ENCODE peak calls at places on chromosomes 12 and 14, in ten cellular contexts. J, M, K, G, I, B, X, L, Y and T are unnamed samples.

GRCh38 chr14:99645545-99646505 is 896 bp downstream of the HHIPL1 start:
- DNase-seq in J (no peak), M (no peak), K (no peak), G (no peak), I (no peak), B (no peak), X (no peak), L (no peak), Y (no peak), T (no peak)

GRCh38 chr14:55052259-55052930 is 948 bp downstream of the MAPK1IP1L start:
- DNase-seq in J (no peak), M (peak; percentile 39), K (peak; percentile 54), G (no peak), I (no peak), B (peak; percentile 31), X (no peak), L (no peak), Y (no peak), T (no peak)

GRCh38 chr14:104092931-104093365 is 7.4 kb downstream of the ASPG start:
- DNase-seq in J (no peak), M (no peak), K (no peak), G (no peak), I (no peak), B (no peak), X (peak; percentile 8), L (peak; percentile 71), Y (no peak), T (no peak)

GRCh38 chr12:65858831-65859230 is 34.5 kb downstream of the HMGA2 start:
- DNase-seq in J (no peak), M (no peak), K (peak; percentile 47), G (no peak), I (no peak), B (peak; percentile 72), X (no peak), L (no peak), Y (no peak), T (no peak)

GRCh38 chr14:32564591-32564990 is 235.5 kb downstream of the AKAP6 start:
- DNase-seq in J (no peak), M (no peak), K (peak; percentile 59), G (no peak), I (no peak), B (peak; percentile 8), X (no peak), L (no peak), Y (no peak), T (no peak)

GRCh38 chr12:9731797-9732196 is 1.1 kb downstream of the CLECL1 start:
- DNase-seq in J (no peak), M (no peak), K (no peak), G (no peak), I (no peak), B (no peak), X (no peak), L (no peak), Y (no peak), T (no peak)

GRCh38 chr12:93058280-93058679 is 129.2 kb upstream of the EEA1 start:
- DNase-seq in J (no peak), M (no peak), K (no peak), G (no peak), I (no peak), B (no peak), X (no peak), L (no peak), Y (no peak), T (no peak)

GRCh38 chr12:81257952-81258551 is 180.2 kb downstream of the ACSS3 start:
- DNase-seq in J (no peak), M (peak; percentile 81), K (peak; percentile 67), G (no peak), I (no peak), B (peak; percentile 47), X (no peak), L (no peak), Y (peak; percentile 10), T (no peak)

GRCh38 chr12:75658826-75659823 is 147.7 kb upstream of the KRR1 start:
- DNase-seq in J (no peak), M (no peak), K (peak; percentile 80), G (no peak), I (no peak), B (peak; percentile 86), X (no peak), L (no peak), Y (no peak), T (no peak)

GRCh38 chr12:75661927-75662326 is 150.5 kb upstream of the KRR1 start:
- DNase-seq in J (no peak), M (no peak), K (peak; percentile 56), G (no peak), I (no peak), B (peak; percentile 69), X (no peak), L (no peak), Y (no peak), T (no peak)

GRCh38 chr12:75660805-75661404 is 149.5 kb upstream of the KRR1 start:
- DNase-seq in J (no peak), M (no peak), K (no peak), G (no peak), I (no peak), B (peak; percentile 90), X (no peak), L (no peak), Y (no peak), T (no peak)

GRCh38 chr12:75658286-75658685 is 146.9 kb upstream of the KRR1 start:
- DNase-seq in J (no peak), M (no peak), K (no peak), G (no peak), I (no peak), B (no peak), X (no peak), L (no peak), Y (no peak), T (no peak)

GRCh38 chr12:75660107-75660530 is 148.7 kb upstream of the KRR1 start:
- DNase-seq in J (no peak), M (no peak), K (no peak), G (no peak), I (no peak), B (peak; percentile 90), X (no peak), L (no peak), Y (no peak), T (no peak)
- H3K4me1 ChIP-seq in J (no peaks in the 10 kb centered on the region), M (no peaks in the 10 kb centered on the region), K (no peaks in the 10 kb centered on the region), G (no peaks in the 10 kb centered on the region), I (no peaks in the 10 kb centered on the region), B (peaks cover 26% of the 10 kb centered on the region), X (no peaks in the 10 kb centered on the region), L (no peaks in the 10 kb centered on the region), Y (no peaks in the 10 kb centered on the region), T (peaks cover 9% of the 10 kb centered on the region)

DNA sequence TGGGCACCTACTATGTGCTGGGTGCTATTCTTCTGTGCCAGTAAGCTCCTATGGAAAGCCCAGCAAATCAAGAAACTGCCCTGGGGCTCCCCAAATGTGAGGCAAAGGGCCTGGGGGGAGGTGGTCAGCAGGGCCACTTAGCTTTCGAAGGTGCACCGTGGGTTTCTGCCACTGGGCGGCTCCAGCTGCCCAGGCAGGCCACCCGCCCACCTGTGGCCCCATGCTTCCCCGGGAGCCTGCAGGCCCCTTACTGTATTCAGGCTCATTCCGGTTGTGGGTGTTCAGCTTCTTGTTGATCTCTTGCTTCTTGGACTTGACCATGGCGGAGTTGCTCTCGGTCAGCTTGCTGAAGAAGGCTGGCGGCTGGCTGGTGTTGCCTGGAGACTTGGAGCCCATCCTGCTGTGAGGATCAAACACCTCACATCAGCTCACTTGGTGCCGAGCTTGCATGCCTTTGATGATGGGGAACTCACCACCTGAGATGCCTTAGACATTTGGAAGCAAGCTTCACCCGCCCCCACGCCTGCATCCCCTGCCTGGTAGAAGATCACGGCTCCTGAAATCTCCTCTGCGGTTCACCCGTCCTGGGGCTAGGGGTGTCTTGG is 37.3 kb downstream of the RFLNA start:
- DNase-seq in J (no peak), M (peak; percentile 64), K (no peak), G (no peak), I (no peak), B (no peak), X (no peak), L (no peak), Y (no peak), T (no peak)
- TF ChIP-seq CTCF in J (no peak), M (peak; percentile 42), K (peak; percentile 33), G (peak; percentile 12), I (no peak), B (peak; percentile 19), X (peak; percentile 27), L (no peak), Y (no peak), T (no peak)

DNA sequence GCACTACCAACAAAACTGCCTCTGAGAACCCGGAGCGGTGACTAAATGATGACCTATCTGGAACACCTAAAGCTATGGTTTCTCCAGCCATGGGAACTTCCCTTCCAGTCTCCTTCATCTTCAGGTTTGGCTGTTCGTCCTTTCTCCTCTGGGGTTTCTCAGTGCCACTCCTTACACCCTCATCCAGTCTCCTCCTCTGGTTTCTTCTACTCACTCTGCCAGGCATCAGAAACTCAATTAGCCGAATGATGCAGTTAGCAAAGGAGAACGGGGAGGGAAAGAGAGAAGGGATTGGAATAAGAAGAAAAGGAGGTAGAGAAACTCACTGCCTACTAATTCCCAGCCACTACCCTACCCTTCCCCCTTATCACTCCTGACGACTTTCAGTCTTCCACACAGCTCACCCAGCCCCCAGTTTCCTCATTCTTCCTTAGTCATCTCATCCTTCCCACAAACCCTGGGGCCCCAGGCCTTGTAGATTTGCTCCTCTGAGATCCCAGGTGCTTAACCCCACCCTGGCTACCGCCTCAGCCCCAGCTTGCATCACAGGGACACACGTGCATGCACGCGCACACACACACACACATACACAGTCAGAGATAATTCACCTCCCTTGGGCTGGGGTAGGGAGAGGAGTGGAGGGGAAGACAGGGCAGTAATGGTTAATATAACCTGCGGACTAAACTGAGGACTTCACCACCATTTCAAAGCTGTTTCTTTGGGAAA is 13.0 kb downstream of the FGD6 start:
- DNase-seq in J (no peak), M (peak; percentile 79), K (peak; percentile 91), G (no peak), I (no peak), B (peak; percentile 95), X (no peak), L (peak; percentile 84), Y (peak; percentile 38), T (no peak)
- H3K4me1 ChIP-seq in J (no peaks in the 10 kb centered on the region), M (peaks cover 94% of the 10 kb centered on the region), K (peaks cover 55% of the 10 kb centered on the region), G (peaks cover 10% of the 10 kb centered on the region), I (no peaks in the 10 kb centered on the region), B (peaks cover 24% of the 10 kb centered on the region), X (peaks cover 62% of the 10 kb centered on the region), L (peaks cover 15% of the 10 kb centered on the region), Y (peaks cover 20% of the 10 kb centered on the region), T (peaks cover 55% of the 10 kb centered on the region)

GRCh38 chr12:51265024-51265423 is 5.2 kb downstream of the SMAGP start:
- DNase-seq in J (no peak), M (no peak), K (no peak), G (no peak), I (no peak), B (no peak), X (no peak), L (no peak), Y (no peak), T (no peak)

GRCh38 chr12:51275088-51275487 is 4.9 kb upstream of the SMAGP start:
- DNase-seq in J (no peak), M (no peak), K (no peak), G (no peak), I (no peak), B (no peak), X (no peak), L (no peak), Y (peak; percentile 72), T (no peak)

GRCh38 chr12:51270847-51271518 is 768 bp upstream of the SMAGP start:
- DNase-seq in J (no peak), M (no peak), K (peak; percentile 68), G (no peak), I (no peak), B (peak; percentile 86), X (no peak), L (no peak), Y (peak; percentile 38), T (no peak)

GRCh38 chr12:51269174-51270066 is 795 bp downstream of the SMAGP start:
- DNase-seq in J (no peak), M (peak; percentile 92), K (peak; percentile 61), G (peak; percentile 31), I (peak; percentile 15), B (no peak), X (peak; percentile 27), L (peak; percentile 85), Y (peak; percentile 84), T (peak; percentile 45)

DNA sequence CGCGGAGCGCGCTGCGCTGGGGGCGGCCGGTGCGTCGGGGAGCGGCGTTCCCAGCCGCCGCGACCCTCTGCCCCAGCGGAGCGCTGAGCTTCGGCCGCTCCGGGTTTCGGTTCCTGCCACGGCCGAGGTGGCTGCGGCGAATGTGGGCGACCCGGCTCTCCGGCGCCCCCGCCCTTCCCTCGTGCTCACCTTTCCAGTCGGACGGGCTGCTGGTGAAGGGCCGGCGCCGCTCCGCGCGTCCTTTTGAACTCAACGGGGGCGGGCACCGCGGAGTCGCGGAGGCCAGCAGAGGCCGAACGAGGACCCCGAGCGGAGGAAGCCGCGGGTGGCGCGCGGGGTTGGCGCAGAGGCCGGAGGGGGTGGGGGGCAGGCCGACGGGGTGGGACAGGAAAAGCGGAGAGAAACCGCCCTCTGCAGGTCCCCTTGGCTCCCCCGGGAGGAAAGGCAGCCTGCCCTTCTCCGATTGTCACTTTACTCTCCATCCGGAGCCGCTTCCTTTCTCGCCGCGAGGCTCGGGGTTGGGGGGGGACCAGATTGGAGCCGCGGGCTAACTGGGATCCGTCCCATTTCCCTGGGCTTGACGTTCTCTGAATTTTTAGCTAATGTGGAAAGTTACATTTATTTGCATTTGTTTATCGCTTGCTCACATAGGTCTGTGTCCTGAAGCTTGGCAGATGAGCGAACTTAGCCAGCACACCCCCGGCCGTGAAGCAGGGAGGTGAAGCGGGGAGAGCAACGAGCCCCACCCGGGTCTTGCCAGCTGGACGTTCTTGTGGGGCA is at the start of gene SMAGP:
- DNase-seq in J (peak; percentile 28), M (peak; percentile 91), K (peak; percentile 47), G (peak; percentile 52), I (no peak), B (peak; percentile 21), X (peak; percentile 62), L (peak; percentile 91), Y (peak; percentile 91), T (peak; percentile 72)
- TF ChIP-seq CTCF in J (no peak), M (no peak), K (no peak), G (no peak), I (no peak), B (no peak), X (peak; percentile 19), L (no peak), Y (no peak), T (no peak)